ENCODE peak calls at places on chromosomes 2 and 18, in four cellular contexts. L is body of pancreas; B is ovary; G is CD8-positive, alpha-beta T cell. A is an unnamed sample.

GRCh38 chr2:39120771-39121522 is at the start of gene SOS1:
- DNase-seq in B (peak; percentile 96), G (peak; percentile 92), L (peak; percentile 96), A (peak; percentile 90)

GRCh38 chr2:54457326-54458023 is 1.3 kb downstream of the SPTBN1 start:
- DNase-seq in B (peak; percentile 54), L (no peak), G (no peak), A (no peak)

GRCh38 chr2:63903003-63903402 is 61.3 kb downstream of the UGP2 start:
- DNase-seq in L (no peak), G (no peak), B (no peak), A (peak; percentile 9)

GRCh38 chr2:173339807-173340206 is 14.9 kb upstream of the CDCA7 start:
- DNase-seq in L (no peak), B (no peak), G (no peak), A (no peak)

GRCh38 chr2:46158661-46159060 is 138.5 kb upstream of the EPAS1 start:
- DNase-seq in L (no peak), G (no peak), B (no peak), A (no peak)

GRCh38 chr2:64457518-64457917 is 3.6 kb downstream of the LGALSL start:
- DNase-seq in G (no peak), B (no peak), L (no peak), A (no peak)

GRCh38 chr2:121904656-121905055 is 149.2 kb downstream of the TSN start:
- DNase-seq in L (no peak), G (no peak), B (no peak), A (no peak)

GRCh38 chr2:172052000-172052983 is 33.0 kb upstream of the DLX1 start:
- DNase-seq in B (no peak), L (no peak), G (no peak), A (no peak)

GRCh38 chr2:30282081-30282480 is 50.7 kb downstream of the LBH start:
- DNase-seq in G (no peak), L (no peak), B (no peak), A (no peak)

GRCh38 chr18:44927127-44927849 is 246.6 kb downstream of the SETBP1 start:
- DNase-seq in L (no peak), B (no peak), G (no peak), A (peak; percentile 28)

GRCh38 chr2:236824836-236825235 is 255.2 kb downstream of the ACKR3 start:
- DNase-seq in L (peak; percentile 68), G (no peak), B (no peak), A (no peak)

GRCh38 chr2:213627054-213627710 is 342.9 kb downstream of the SPAG16 start:
- DNase-seq in B (no peak), L (no peak), G (no peak), A (no peak)

GRCh38 chr18:10419420-10420103 is 34.9 kb upstream of the APCDD1 start:
- DNase-seq in B (no peak), G (no peak), L (no peak), A (peak; percentile 33)

GRCh38 chr2:211045025-211045424 is 488.6 kb downstream of the CPS1 start:
- DNase-seq in B (no peak), G (no peak), L (no peak), A (no peak)

GRCh38 chr2:192604295-192604694 is 409.6 kb upstream of the TMEFF2 start:
- DNase-seq in B (no peak), G (no peak), L (no peak), A (no peak)

GRCh38 chr2:229612395-229612971 is 101.9 kb downstream of the DNER start:
- DNase-seq in G (no peak), L (no peak), B (no peak), A (no peak)

GRCh38 chr2:174878537-174879147 is 114.4 kb upstream of the CHRNA1 start:
- DNase-seq in G (no peak), B (peak; percentile 19), L (peak; percentile 15), A (peak; percentile 38)

GRCh38 chr2:139271879-139272278 is 491.7 kb upstream of the NXPH2 start:
- DNase-seq in L (no peak), B (no peak), G (no peak), A (no peak)

GRCh38 chr2:52000156-52000855 is 968.4 kb upstream of the NRXN1 start:
- DNase-seq in G (no peak), L (no peak), B (no peak), A (peak; percentile 12)

GRCh38 chr2:26316041-26316440 is 29.9 kb upstream of the SELENOI start:
- DNase-seq in G (no peak), L (no peak), B (no peak), A (peak; percentile 15)

GRCh38 chr2:21379140-21379539 is 255.4 kb downstream of the TDRD15 start:
- DNase-seq in B (no peak), L (no peak), G (no peak), A (no peak)

GRCh38 chr2:9415770-9416169 is 7.6 kb downstream of the ITGB1BP1 start:
- DNase-seq in L (no peak), G (no peak), B (no peak), A (no peak)

GRCh38 chr2:233250568-233250967 is 905 bp upstream of the ATG16L1 start:
- DNase-seq in L (no peak), G (no peak), B (no peak), A (no peak)

GRCh38 chr2:233248999-233249398 is 2.5 kb upstream of the ATG16L1 start:
- DNase-seq in G (no peak), L (no peak), B (no peak), A (no peak)

GRCh38 chr2:233252227-233252626 is 754 bp downstream of the ATG16L1 start:
- DNase-seq in L (no peak), B (no peak), G (no peak), A (no peak)

GRCh38 chr2:233251306-233252116 is at the start of gene ATG16L1:
- DNase-seq in L (peak; percentile 97), B (peak; percentile 96), G (peak; percentile 96), A (peak; percentile 95)

DNA sequence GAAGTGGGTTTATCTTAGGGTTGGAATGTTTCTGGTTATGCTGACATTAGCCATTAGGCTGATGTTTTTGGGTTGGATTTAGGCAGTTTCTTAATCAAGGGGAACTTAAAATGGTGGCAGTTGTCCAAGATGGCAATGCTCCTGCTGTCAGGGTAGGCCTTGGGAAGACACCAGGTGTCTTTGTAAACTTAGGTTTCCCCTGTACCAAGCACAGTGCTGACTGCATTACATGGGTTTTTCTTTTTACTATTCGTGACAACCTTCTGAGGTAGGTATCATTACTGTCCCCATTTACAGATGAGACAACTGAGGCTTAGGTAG is 528 bp upstream of the ATG16L1 start:
- DNase-seq in L (no peak), G (no peak), B (no peak), A (no peak)
- H3K4me3 ChIP-seq in L (no peak overlapping the region), G (no peak overlapping the region), B (peak overlapping the region; percentile 91), A (peak overlapping the region; percentile 32)

GRCh38 chr2:194550702-194551101 is 1106.3 kb upstream of the SLC39A10 start:
- DNase-seq in B (no peak), L (no peak), G (no peak), A (no peak)

GRCh38 chr2:194549387-194549786 is 1107.6 kb upstream of the SLC39A10 start:
- DNase-seq in G (no peak), L (no peak), B (no peak), A (no peak)

GRCh38 chr2:194545978-194546377 is 1111.0 kb upstream of the SLC39A10 start:
- DNase-seq in G (no peak), B (no peak), L (no peak), A (no peak)
- TF ChIP-seq CTCF in G (no peak), B (no peak), L (no peak), A (no peak)

DNA sequence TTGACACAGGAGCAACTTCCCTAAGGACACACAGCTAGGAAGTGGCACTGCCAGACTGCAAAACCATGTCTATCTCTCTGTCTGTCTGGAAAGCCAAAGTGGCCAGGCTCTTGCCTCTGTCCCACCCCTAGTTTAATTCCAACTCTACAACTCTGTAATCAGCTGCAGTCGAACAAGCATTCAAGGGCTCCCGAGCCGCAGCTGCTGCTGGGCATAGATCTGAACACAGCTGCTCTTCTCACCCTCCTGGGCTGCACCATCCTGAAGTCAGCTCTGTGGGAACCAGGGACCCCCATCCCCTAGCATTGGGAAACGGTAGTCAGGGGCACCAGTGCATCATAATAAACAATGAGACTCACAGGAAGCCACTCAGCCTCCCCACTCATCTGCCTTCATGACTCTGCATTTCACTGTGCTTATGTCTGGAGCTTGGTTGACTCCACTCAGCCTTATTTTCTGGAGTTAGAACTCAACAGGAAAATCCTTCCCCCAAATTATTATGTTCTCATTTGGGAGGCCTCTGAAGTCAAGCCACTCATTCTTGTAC is 44.4 kb upstream of the TMEM163 start:
- DNase-seq in L (no peak), B (no peak), G (no peak), A (no peak)
- H3K4me3 ChIP-seq in L (no peak overlapping the region), B (no peak overlapping the region), G (no peak overlapping the region), A (no peak overlapping the region)

DNA sequence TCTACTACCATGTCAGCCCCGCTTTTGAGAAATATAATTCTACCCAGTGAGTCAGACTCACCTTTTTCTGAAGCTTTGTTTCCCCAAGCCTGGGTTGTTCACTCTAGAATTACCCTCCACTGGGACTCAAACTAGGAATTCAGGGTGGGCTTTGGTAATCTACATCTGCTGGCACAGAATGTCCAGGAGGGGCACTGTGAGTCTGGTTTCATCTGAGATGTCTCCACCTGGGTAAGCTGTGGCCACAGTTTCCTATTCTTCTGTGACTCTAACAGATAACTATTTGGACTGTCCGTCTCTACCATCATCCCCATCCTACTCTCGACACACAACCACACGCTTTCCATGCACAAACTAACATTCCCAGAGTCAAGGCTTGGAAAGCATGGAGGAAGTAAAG is 457.2 kb downstream of the STK39 start:
- DNase-seq in L (no peak), B (no peak), G (no peak), A (no peak)
- TF ChIP-seq CTCF in L (no peak), B (no peak), G (no peak), A (no peak)

GRCh38 chr2:38108907-38109731 is 33.2 kb upstream of the CYP1B1 start:
- DNase-seq in G (no peak), L (no peak), B (no peak), A (peak; percentile 13)
- H3K4me3 ChIP-seq in G (no peak overlapping the region), L (no peak overlapping the region), B (no peak overlapping the region), A (no peak overlapping the region)

A was measured in AG10803.